ENCODE peak calls at places on chromosomes 7 and 10, in four cellular contexts. E is pancreas, Y is cardiac muscle cell, D is AG04450. X is an unnamed sample.

GRCh38 chr10:31687545-31688482 is 240.8 kb downstream of the ARHGAP12 start:
- DNase-seq in E (no peak), Y (no peak), D (no peak), X (no peak)

GRCh38 chr10:1026578-1026977 is 919 bp upstream of the IDI2 start:
- DNase-seq in E (no peak), Y (no peak), D (no peak), X (no peak)

GRCh38 chr7:67631496-67631895 is 634.9 kb downstream of the TYW1 start:
- DNase-seq in E (no peak), Y (no peak), D (no peak), X (no peak)

GRCh38 chr10:43235070-43235900 is 31.6 kb downstream of the RASGEF1A start:
- DNase-seq in E (peak; percentile 6), Y (no peak), D (no peak), X (no peak)

GRCh38 chr7:70208236-70209063 is 610.2 kb downstream of the AUTS2 start:
- DNase-seq in E (no peak), Y (no peak), D (no peak), X (peak; percentile 14)

GRCh38 chr10:27628631-27629030 is 117.0 kb downstream of the MKX start:
- DNase-seq in E (no peak), Y (no peak), D (no peak), X (no peak)

GRCh38 chr10:117537436-117537903 is 5.1 kb upstream of the EMX2 start:
- DNase-seq in E (no peak), Y (peak; percentile 69), D (no peak), X (peak; percentile 42)

GRCh38 chr10:78254013-78254412 is 220.3 kb downstream of the RPS24 start:
- DNase-seq in E (no peak), Y (no peak), D (no peak), X (peak; percentile 73)

GRCh38 chr7:149126662-149127321 is 668 bp upstream of the ZNF425 start:
- DNase-seq in E (peak; percentile 46), Y (peak; percentile 35), D (no peak), X (no peak)

GRCh38 chr7:47809387-47809786 is 138.9 kb downstream of the PKD1L1 start:
- DNase-seq in E (peak; percentile 77), Y (no peak), D (no peak), X (no peak)

GRCh38 chr7:91565499-91566331 is 301.5 kb downstream of the FZD1 start:
- DNase-seq in E (peak; percentile 43), Y (no peak), D (no peak), X (no peak)

GRCh38 chr7:93575555-93576397 is 1.3 kb upstream of the CALCR start:
- DNase-seq in E (no peak), Y (peak; percentile 2), D (no peak), X (no peak)

GRCh38 chr7:142420554-142421362 is 162.9 kb upstream of the PRSS58 start:
- DNase-seq in E (no peak), Y (peak; percentile 60), D (no peak), X (peak; percentile 65)

GRCh38 chr10:71611131-71611530 is 108.4 kb downstream of the C10orf105 start:
- DNase-seq in E (no peak), Y (no peak), D (no peak), X (no peak)

GRCh38 chr7:158549176-158549833 is 38.3 kb downstream of the PTPRN2 start:
- DNase-seq in E (no peak), Y (no peak), D (no peak), X (peak; percentile 54)

GRCh38 chr7:976901-977325 is 1.6 kb upstream of the COX19 start:
- DNase-seq in E (no peak), Y (no peak), D (no peak), X (no peak)

GRCh38 chr7:94697671-94697994 is 41.7 kb upstream of the SGCE start:
- DNase-seq in E (no peak), Y (no peak), D (no peak), X (no peak)

GRCh38 chr10:28445511-28445910 is 87.4 kb upstream of the WAC start:
- DNase-seq in E (no peak), Y (no peak), D (no peak), X (no peak)

GRCh38 chr10:79361721-79362397 is 14.6 kb downstream of the PPIF start:
- DNase-seq in E (no peak), Y (no peak), D (no peak), X (peak; percentile 31)

GRCh38 chr7:129188892-129189660 is 643 bp downstream of the SMO start:
- DNase-seq in E (no peak), Y (peak; percentile 58), D (no peak), X (peak; percentile 26)

GRCh38 chr7:36598056-36598675 is 126.1 kb downstream of the AOAH start:
- DNase-seq in E (no peak), Y (peak; percentile 49), D (no peak), X (peak; percentile 28)

GRCh38 chr10:102274062-102274461 is 28.7 kb downstream of the GBF1 start:
- DNase-seq in E (no peak), Y (no peak), D (no peak), X (no peak)

GRCh38 chr7:91128574-91129348 is 135.5 kb upstream of the FZD1 start:
- DNase-seq in E (no peak), Y (no peak), D (no peak), X (peak; percentile 57)

GRCh38 chr7:33832326-33832725 is 73.0 kb upstream of the BMPER start:
- DNase-seq in E (no peak), Y (no peak), D (no peak), X (no peak)

GRCh38 chr10:68027429-68027828 is 47.7 kb downstream of the HERC4 start:
- DNase-seq in E (no peak), Y (no peak), D (no peak), X (no peak)

GRCh38 chr10:43502931-43503330 is 66.0 kb downstream of the ZNF487 start:
- DNase-seq in E (no peak), Y (no peak), D (no peak), X (no peak)

GRCh38 chr7:55518836-55519235 is 53.5 kb downstream of the VOPP1 start:
- DNase-seq in E (no peak), Y (no peak), D (no peak), X (no peak)

GRCh38 chr7:112080441-112080840 is 125.8 kb downstream of the DOCK4 start:
- DNase-seq in E (no peak), Y (no peak), D (peak; percentile 67), X (peak; percentile 94)

GRCh38 chr7:106354822-106355221 is 70.0 kb upstream of the NAMPT start:
- DNase-seq in E (no peak), Y (no peak), D (no peak), X (no peak)

GRCh38 chr10:58892039-58892665 is 284.3 kb upstream of the PHYHIPL start:
- DNase-seq in E (no peak), Y (no peak), D (no peak), X (peak; percentile 65)

GRCh38 chr7:137421389-137421788 is 77.9 kb upstream of the PTN start:
- DNase-seq in E (no peak), Y (no peak), D (peak; percentile 49), X (no peak)

GRCh38 chr7:137417464-137417863 is 73.9 kb upstream of the PTN start:
- DNase-seq in E (no peak), Y (no peak), D (no peak), X (no peak)

GRCh38 chr7:137423321-137423720 is 79.8 kb upstream of the PTN start:
- DNase-seq in E (no peak), Y (no peak), D (peak; percentile 51), X (no peak)

DNA sequence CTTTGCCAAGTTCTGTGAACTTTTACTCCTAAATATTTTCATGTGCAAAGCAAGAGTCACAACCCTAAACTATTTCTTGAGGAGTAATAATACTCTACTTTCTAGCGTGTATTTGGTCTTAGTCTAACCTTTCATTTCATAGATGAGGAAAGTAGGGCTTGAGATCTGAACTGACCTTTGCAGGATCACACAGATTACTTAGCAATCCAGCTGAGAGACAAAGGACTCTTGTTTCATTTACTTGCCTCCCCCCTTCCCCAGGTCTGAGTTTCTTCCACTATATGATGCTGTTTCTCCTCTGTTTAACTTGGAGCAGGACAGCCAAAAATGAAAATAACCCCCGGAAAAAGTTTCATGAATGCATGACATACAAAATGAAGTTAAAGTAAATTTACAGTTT is 75.3 kb upstream of the PTN start:
- DNase-seq in E (no peak), Y (no peak), D (no peak), X (no peak)
- TF ChIP-seq CTCF in E (no peak), Y (no peak), D (no peak), X (no peak)

GRCh38 chr7:35260254-35260653 is 6.4 kb upstream of the TBX20 start:
- DNase-seq in E (no peak), Y (no peak), D (no peak), X (no peak)

GRCh38 chr7:35261476-35262285 is 7.8 kb upstream of the TBX20 start:
- DNase-seq in E (no peak), Y (peak; percentile 54), D (no peak), X (no peak)

GRCh38 chr7:35261041-35261440 is 7.1 kb upstream of the TBX20 start:
- DNase-seq in E (no peak), Y (no peak), D (no peak), X (no peak)

GRCh38 chr7:35259555-35259954 is 5.7 kb upstream of the TBX20 start:
- DNase-seq in E (no peak), Y (no peak), D (no peak), X (no peak)

DNA sequence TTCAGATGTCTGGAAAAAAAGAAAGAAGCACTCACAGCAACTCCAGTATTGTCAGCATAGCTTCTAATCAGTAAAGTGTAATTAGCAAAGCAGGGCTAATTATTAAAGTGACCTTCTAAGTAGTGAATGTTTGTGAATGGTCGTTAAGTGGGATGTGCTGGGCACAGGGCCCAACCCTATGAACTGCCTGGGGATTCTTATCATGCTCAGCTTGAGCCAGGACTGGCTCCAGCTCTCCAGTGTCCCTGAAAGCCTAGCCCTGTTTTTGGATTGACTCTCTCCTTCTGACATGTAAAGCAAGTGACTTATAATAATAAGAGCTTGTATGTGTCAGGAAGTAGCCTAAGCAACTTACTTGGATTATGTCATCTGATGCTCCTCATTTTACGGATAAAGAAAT is 9.5 kb upstream of the TBX20 start:
- DNase-seq in E (no peak), Y (no peak), D (no peak), X (no peak)
- H3K4me3 ChIP-seq in E (no peak overlapping the region), Y (no peak overlapping the region), D (no peak overlapping the region), X (no peak overlapping the region)

DNA sequence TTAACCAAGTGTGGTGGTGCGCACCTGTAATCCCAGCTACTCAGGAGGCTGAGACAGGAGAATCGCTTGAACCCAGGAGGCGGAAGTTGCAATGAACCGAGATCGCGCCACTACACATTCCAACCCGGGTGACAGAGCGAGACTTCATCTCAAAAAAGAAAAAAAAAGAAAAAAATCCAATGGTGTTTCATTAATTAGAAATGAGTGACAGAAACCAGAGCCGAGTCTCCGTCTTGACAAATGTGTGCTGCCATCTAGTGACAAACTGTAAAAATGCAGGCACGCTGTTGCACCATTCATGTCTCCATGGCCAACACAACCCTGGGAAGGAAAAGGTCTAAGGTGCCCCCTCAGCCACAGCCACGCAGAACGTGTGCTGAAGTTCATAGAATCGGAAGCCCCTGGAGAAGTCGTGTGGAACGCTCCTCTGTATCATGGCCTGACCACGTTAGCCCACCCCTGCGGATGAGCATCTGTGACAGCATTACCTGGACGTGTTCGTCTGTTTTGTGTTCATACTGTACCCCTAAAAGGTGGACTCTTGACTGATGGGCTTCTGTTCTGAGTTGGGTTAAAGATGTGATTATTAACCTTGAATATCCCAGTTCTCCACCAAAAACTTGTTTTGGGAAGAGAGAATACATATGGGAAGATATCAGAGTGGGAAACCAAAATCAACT is 94.9 kb downstream of the LYZL2 start:
- DNase-seq in E (peak; percentile 47), Y (peak; percentile 84), D (peak; percentile 38), X (peak; percentile 89)
- TF ChIP-seq CTCF in E (peak; percentile 83), Y (peak; percentile 77), D (peak; percentile 89), X (peak; percentile 86)

DNA sequence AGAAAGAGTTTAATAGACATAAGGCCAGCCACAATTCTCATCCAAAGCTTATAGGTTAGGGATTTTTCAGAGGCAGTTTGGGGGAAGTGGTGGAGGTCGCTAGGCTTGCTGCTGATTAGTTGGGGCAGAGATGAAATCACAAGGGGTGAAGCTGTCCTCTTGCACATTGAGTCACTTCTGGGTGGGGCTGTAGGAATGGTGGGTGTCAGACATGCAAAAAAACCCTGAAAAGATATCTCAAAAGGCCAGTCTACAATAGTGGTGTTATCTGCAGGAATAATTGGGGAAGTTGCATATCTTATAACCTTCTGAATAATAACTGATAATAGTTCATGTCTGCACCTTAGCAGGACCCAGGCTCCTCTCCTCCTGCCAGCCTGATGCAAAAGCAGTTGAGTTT is 2.1 kb downstream of the FAM24B start:
- DNase-seq in E (no peak), Y (no peak), D (no peak), X (no peak)
- H3K4me3 ChIP-seq in E (no peak overlapping the region), Y (no peak overlapping the region), D (no peak overlapping the region), X (no peak overlapping the region)